ENCODE peak calls at places on chromosomes 16 and 17, in eight cellular contexts. Q is NCI-H2029 treated with DMSO at 0.1 percent for 48 hours; H is GM10248; P is AG08396; U is GDM1; X is activated T-helper 1 cell treated with anti-CD3 and anti-CD28 coated beads, Interleukin-2, amount 50 U/mL, for 16 hours; F is T-helper 2 cell; W is hepatocyte. L is an unnamed sample.

GRCh38 chr16:57589374-57589773 is 39.1 kb upstream of the ADGRG1 start:
- DNase-seq in Q (no peak), H (no peak), P (no peak), U (no peak), X (no peak), F (no peak), W (no peak), L (no peak)

GRCh38 chr17:82436601-82437324 is 13.8 kb downstream of the CYBC1 start:
- DNase-seq in Q (no peak), H (no peak), P (no peak), U (no peak), X (no peak), F (no peak), W (no peak), L (no peak)

GRCh38 chr16:89155184-89155679 is 16.3 kb upstream of the CDH15 start:
- DNase-seq in Q (no peak), H (no peak), P (peak), U (no peak), X (no peak), F (no peak), W (peak), L (no peak)

GRCh38 chr16:17196526-17196925 is 274.2 kb downstream of the XYLT1 start:
- DNase-seq in Q (no peak), H (no peak), P (no peak), U (no peak), X (no peak), F (no peak), W (no peak), L (no peak)

GRCh38 chr17:70344356-70345060 is 175.2 kb downstream of the KCNJ2 start:
- DNase-seq in Q (no peak), H (no peak), P (no peak), U (no peak), X (no peak), F (no peak), W (no peak), L (no peak)

GRCh38 chr17:81582341-81582740 is 30.2 kb upstream of the FAAP100 start:
- DNase-seq in Q (no peak), H (no peak), P (no peak), U (no peak), X (no peak), F (no peak), W (no peak), L (no peak)

GRCh38 chr17:40956401-40957254 is 10.1 kb downstream of the KRT39 start:
- DNase-seq in Q (no peak), H (no peak), P (peak), U (no peak), X (no peak), F (no peak), W (peak), L (no peak)

GRCh38 chr16:81535679-81536360 is 91.2 kb downstream of the CMIP start:
- DNase-seq in Q (no peak), H (no peak), P (no peak), U (no peak), X (no peak), F (no peak), W (no peak), L (no peak)

GRCh38 chr16:31016018-31016417 is 5.6 kb upstream of the STX1B start:
- DNase-seq in Q (no peak), H (no peak), P (no peak), U (no peak), X (no peak), F (no peak), W (no peak), L (no peak)

GRCh38 chr16:86664518-86665318 is 86.4 kb downstream of the FOXL1 start:
- DNase-seq in Q (no peak), H (peak), P (peak), U (no peak), X (no peak), F (no peak), W (peak), L (peak)

GRCh38 chr17:46039592-46040186 is 40.6 kb downstream of the STH start:
- DNase-seq in Q (no peak), H (no peak), P (no peak), U (no peak), X (no peak), F (no peak), W (no peak), L (peak)

L was measured in K562.